ENCODE peak calls at places on chromosome 22, in ten cellular contexts. O is endothelial cell of umbilical vein; J is CD8-positive, alpha-beta memory T cell; G is kidney; Y is psoas muscle; H is heart right ventricle; V is iPS DF 6.9; X is lower lobe of right lung; A is colonic mucosa; S is thyroid gland. D is an unnamed sample.

GRCh38 chr22:32206774-32207758 is 2.2 kb upstream of the RFPL2 start:
- DNase-seq in O (no peak), J (peak; percentile 25), G (no peak), Y (no peak), H (no peak), V (no peak), X (no peak), A (peak; percentile 51), S (no peak), D (peak; percentile 66)

GRCh38 chr22:47030881-47031627 is 268.6 kb downstream of the TBC1D22A start:
- DNase-seq in O (no peak), J (no peak), G (peak; percentile 61), Y (no peak), H (no peak), V (no peak), X (peak; percentile 38), A (peak; percentile 45), S (no peak), D (no peak)

GRCh38 chr22:35888181-35888870 is 140.3 kb downstream of the RBFOX2 start:
- DNase-seq in O (no peak), J (no peak), G (no peak), Y (no peak), H (no peak), V (no peak), X (no peak), A (no peak), S (no peak), D (no peak)

GRCh38 chr22:20296598-20296997 is 23.3 kb downstream of the DGCR6L start:
- DNase-seq in O (no peak), J (no peak), G (no peak), Y (no peak), H (no peak), V (no peak), X (no peak), A (no peak), S (no peak), D (no peak)

GRCh38 chr22:19446603-19447387 is 716 bp downstream of the C22orf39 start:
- DNase-seq in O (no peak), J (no peak), G (no peak), Y (no peak), H (no peak), V (no peak), X (no peak), A (peak; percentile 32), S (no peak), D (no peak)

GRCh38 chr22:30324008-30324730 is 2.6 kb downstream of the TBC1D10A start:
- DNase-seq in O (no peak), J (peak; percentile 45), G (no peak), Y (no peak), H (no peak), V (no peak), X (no peak), A (no peak), S (no peak), D (no peak)

GRCh38 chr22:41204066-41204465 is 1.0 kb upstream of the L3MBTL2 start:
- DNase-seq in O (no peak), J (no peak), G (no peak), Y (no peak), H (no peak), V (no peak), X (no peak), A (no peak), S (no peak), D (no peak)

GRCh38 chr22:46239261-46240048 is 10.6 kb downstream of the CDPF1 start:
- DNase-seq in O (no peak), J (peak; percentile 11), G (no peak), Y (no peak), H (no peak), V (no peak), X (no peak), A (no peak), S (no peak), D (no peak)

GRCh38 chr22:37329239-37330140 is 47.2 kb downstream of the CYTH4 start:
- DNase-seq in O (no peak), J (no peak), G (no peak), Y (no peak), H (no peak), V (no peak), X (no peak), A (no peak), S (no peak), D (no peak)
- H3K4me3 ChIP-seq in O (no peak overlapping the region), J (no peak overlapping the region), G (no peak overlapping the region), Y (no peak overlapping the region), H (no peak overlapping the region), V (no peak overlapping the region), X (no peak overlapping the region), A (no peak overlapping the region), S (no peak overlapping the region), D (no peak overlapping the region)

GRCh38 chr22:24950272-24950902 is 2.1 kb upstream of the KIAA1671 start:
- DNase-seq in O (no peak), J (no peak), G (no peak), Y (no peak), H (no peak), V (no peak), X (no peak), A (no peak), S (no peak), D (peak; percentile 39)
- H3K4me1 ChIP-seq in O (peaks cover 9% of the 10 kb centered on the region), J (peaks cover 13% of the 10 kb centered on the region), G (peaks cover 9% of the 10 kb centered on the region), Y (no peaks in the 10 kb centered on the region), H (peaks cover 5% of the 10 kb centered on the region), V (peaks cover 6% of the 10 kb centered on the region), X (peaks cover 24% of the 10 kb centered on the region), A (no peaks in the 10 kb centered on the region), S (peaks cover 18% of the 10 kb centered on the region), D (no peaks in the 10 kb centered on the region)

DNA sequence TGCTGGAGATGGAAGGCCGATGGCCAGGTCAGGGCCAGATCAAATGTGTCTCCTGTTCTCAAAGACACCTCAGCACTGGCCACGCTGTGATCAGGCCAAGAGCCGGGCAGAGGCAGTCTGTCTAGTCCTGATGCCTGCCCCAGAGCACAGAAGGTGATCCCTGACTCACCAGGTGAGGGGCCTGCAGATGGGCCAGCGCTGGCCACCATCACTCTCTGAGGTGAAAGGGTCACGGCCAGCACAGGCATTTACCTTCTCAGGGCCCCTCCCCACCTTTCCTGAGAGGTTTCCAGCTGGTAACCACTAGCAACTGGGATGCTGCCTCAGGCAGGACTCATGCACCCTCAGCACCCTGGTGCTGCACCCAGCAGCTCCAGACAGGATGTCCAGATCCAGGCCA is 2.9 kb downstream of the SBF1 start:
- DNase-seq in O (no peak), J (no peak), G (no peak), Y (no peak), H (no peak), V (no peak), X (no peak), A (no peak), S (no peak), D (no peak)
- H3K27ac ChIP-seq in O (no peak overlapping the region), J (no peak overlapping the region), G (no peak overlapping the region), Y (no peak overlapping the region), H (no peak overlapping the region), V (no peak overlapping the region), X (no peak overlapping the region), A (peak overlapping the region; percentile 91), S (no peak overlapping the region), D (no peak overlapping the region)

GRCh38 chr22:49962751-49963646 is 2.4 kb downstream of the PIM3 start:
- DNase-seq in O (no peak), J (no peak), G (peak; percentile 83), Y (peak; percentile 50), H (peak; percentile 32), V (no peak), X (peak; percentile 55), A (peak; percentile 39), S (peak; percentile 20), D (peak; percentile 77)
- H3K4me3 ChIP-seq in O (peak overlapping the region; percentile 64), J (peak overlapping the region; percentile 34), G (peak overlapping the region; percentile 80), Y (peak overlapping the region; percentile 86), H (peak overlapping the region; percentile 97), V (peak overlapping the region; percentile 88), X (peak overlapping the region; percentile 95), A (peak overlapping the region; percentile 99), S (peak overlapping the region; percentile 83), D (peak overlapping the region; percentile 90)

GRCh38 chr22:42222140-42222539 is 48.3 kb downstream of the TCF20 start:
- DNase-seq in O (no peak), J (no peak), G (no peak), Y (no peak), H (no peak), V (no peak), X (no peak), A (no peak), S (no peak), D (no peak)
- H3K4me1 ChIP-seq in O (no peaks in the 10 kb centered on the region), J (peaks cover 37% of the 10 kb centered on the region), G (peaks cover 4% of the 10 kb centered on the region), Y (peaks cover under 1% of the 10 kb centered on the region), H (no peaks in the 10 kb centered on the region), V (peaks cover 2% of the 10 kb centered on the region), X (peaks cover 14% of the 10 kb centered on the region), A (peaks cover 9% of the 10 kb centered on the region), S (peaks cover 12% of the 10 kb centered on the region), D (peaks cover 1% of the 10 kb centered on the region)

GRCh38 chr22:45159652-45160462 is 3.9 kb upstream of the NUP50 start:
- DNase-seq in O (peak; percentile 66), J (no peak), G (no peak), Y (no peak), H (no peak), V (no peak), X (no peak), A (peak; percentile 49), S (no peak), D (no peak)
- H3K27ac ChIP-seq in O (peak overlapping the region; percentile 68), J (no peak overlapping the region), G (peak overlapping the region; percentile 32), Y (peak overlapping the region; percentile 44), H (no peak overlapping the region), V (no peak overlapping the region), X (peak overlapping the region; percentile 81), A (peak overlapping the region; percentile 72), S (no peak overlapping the region), D (no peak overlapping the region)

GRCh38 chr22:44668190-44668885 is 33.7 kb upstream of the PRR5 start:
- DNase-seq in O (no peak), J (peak; percentile 73), G (peak; percentile 78), Y (peak; percentile 50), H (peak; percentile 37), V (no peak), X (peak; percentile 48), A (no peak), S (peak; percentile 32), D (peak; percentile 84)
- H3K4me3 ChIP-seq in O (no peak overlapping the region), J (peak overlapping the region; percentile 56), G (peak overlapping the region; percentile 41), Y (peak overlapping the region; percentile 58), H (peak overlapping the region; percentile 44), V (peak overlapping the region; percentile 73), X (peak overlapping the region; percentile 51), A (peak overlapping the region; percentile 22), S (peak overlapping the region; percentile 69), D (peak overlapping the region; percentile 95)

GRCh38 chr22:38316340-38317236 is 645 bp downstream of the CSNK1E start:
- DNase-seq in O (peak; percentile 70), J (peak; percentile 63), G (peak; percentile 90), Y (peak; percentile 61), H (peak; percentile 76), V (no peak), X (peak; percentile 77), A (peak; percentile 60), S (peak; percentile 75), D (peak; percentile 70)
- H3K4me1 ChIP-seq in O (peaks cover 46% of the 10 kb centered on the region), J (peaks cover 47% of the 10 kb centered on the region), G (peaks cover 3% of the 10 kb centered on the region), Y (peaks cover 34% of the 10 kb centered on the region), H (peaks cover 34% of the 10 kb centered on the region), V (peaks cover 11% of the 10 kb centered on the region), X (peaks cover 57% of the 10 kb centered on the region), A (peaks cover 4% of the 10 kb centered on the region), S (peaks cover 38% of the 10 kb centered on the region), D (peaks cover 27% of the 10 kb centered on the region)

D was measured in right cardiac atrium.